ENCODE peak calls at places on chromosomes 3 and 15, in ten cellular contexts. E, L, S, B, M, W, I, H, U and C are unnamed samples.

GRCh38 chr15:58081446-58081845 is 15.9 kb upstream of the ALDH1A2 start:
- DNase-seq in E (peak), L (no peak), S (no peak), B (no peak), M (no peak), W (no peak), I (no peak), H (no peak), U (no peak), C (peak)

GRCh38 chr3:128997486-128997885 is 3.6 kb upstream of the CFAP92 start:
- DNase-seq in E (no peak), L (no peak), S (no peak), B (no peak), M (no peak), W (no peak), I (no peak), H (no peak), U (no peak), C (no peak)

GRCh38 chr3:53818221-53819162 is 27.7 kb downstream of the CHDH start:
- DNase-seq in E (no peak), L (no peak), S (no peak), B (no peak), M (no peak), W (no peak), I (peak), H (no peak), U (no peak), C (no peak)

GRCh38 chr3:24646790-24647189 is 152.1 kb upstream of the THRB start:
- DNase-seq in E (no peak), L (no peak), S (no peak), B (no peak), M (no peak), W (no peak), I (no peak), H (no peak), U (no peak), C (no peak)

GRCh38 chr15:78565097-78565950 is at the start of gene CHRNA5:
- DNase-seq in E (peak), L (peak), S (peak), B (peak), M (peak), W (peak), I (peak), H (peak), U (peak), C (peak)

GRCh38 chr3:147945968-147946519 is 536.9 kb downstream of the ZIC1 start:
- DNase-seq in E (peak), L (no peak), S (peak), B (peak), M (no peak), W (peak), I (no peak), H (peak), U (no peak), C (peak)

GRCh38 chr3:69085543-69086132 is 901 bp downstream of the ARL6IP5 start:
- DNase-seq in E (peak), L (peak), S (no peak), B (no peak), M (peak), W (peak), I (peak), H (peak), U (peak), C (peak)

GRCh38 chr3:6994081-6994668 is 133.3 kb downstream of the GRM7 start:
- DNase-seq in E (no peak), L (no peak), S (peak), B (no peak), M (no peak), W (no peak), I (no peak), H (no peak), U (no peak), C (no peak)

GRCh38 chr3:110754207-110754916 is 317.3 kb upstream of the NECTIN3 start:
- DNase-seq in E (no peak), L (no peak), S (no peak), B (no peak), M (no peak), W (no peak), I (no peak), H (no peak), U (no peak), C (no peak)

GRCh38 chr3:10888523-10889081 is 72.6 kb downstream of the SLC6A11 start:
- DNase-seq in E (no peak), L (no peak), S (no peak), B (no peak), M (no peak), W (no peak), I (no peak), H (no peak), U (no peak), C (no peak)

GRCh38 chr3:10889206-10889960 is 73.4 kb downstream of the SLC6A11 start:
- DNase-seq in E (no peak), L (no peak), S (no peak), B (no peak), M (no peak), W (no peak), I (no peak), H (no peak), U (no peak), C (no peak)

GRCh38 chr3:10887015-10887414 is 71.0 kb downstream of the SLC6A11 start:
- DNase-seq in E (no peak), L (no peak), S (no peak), B (no peak), M (no peak), W (no peak), I (no peak), H (no peak), U (no peak), C (no peak)

GRCh38 chr3:10882851-10883250 is 66.8 kb downstream of the SLC6A11 start:
- DNase-seq in E (no peak), L (no peak), S (no peak), B (no peak), M (no peak), W (no peak), I (no peak), H (no peak), U (no peak), C (no peak)

GRCh38 chr3:10883478-10884234 is 67.6 kb downstream of the SLC6A11 start:
- DNase-seq in E (peak), L (no peak), S (peak), B (peak), M (no peak), W (no peak), I (no peak), H (peak), U (no peak), C (no peak)
- TF ChIP-seq CTCF in E (peak), L (peak), S (peak), B (peak), M (no peak), W (peak), I (peak), H (peak), U (no peak), C (peak)

GRCh38 chr3:106862067-106862466 is 515.2 kb upstream of the CCDC54 start:
- DNase-seq in E (peak), L (no peak), S (peak), B (no peak), M (no peak), W (no peak), I (no peak), H (no peak), U (no peak), C (peak)
- TF ChIP-seq CTCF in E (peak), L (no peak), S (peak), B (no peak), M (no peak), W (no peak), I (peak), H (peak), U (no peak), C (peak)

DNA sequence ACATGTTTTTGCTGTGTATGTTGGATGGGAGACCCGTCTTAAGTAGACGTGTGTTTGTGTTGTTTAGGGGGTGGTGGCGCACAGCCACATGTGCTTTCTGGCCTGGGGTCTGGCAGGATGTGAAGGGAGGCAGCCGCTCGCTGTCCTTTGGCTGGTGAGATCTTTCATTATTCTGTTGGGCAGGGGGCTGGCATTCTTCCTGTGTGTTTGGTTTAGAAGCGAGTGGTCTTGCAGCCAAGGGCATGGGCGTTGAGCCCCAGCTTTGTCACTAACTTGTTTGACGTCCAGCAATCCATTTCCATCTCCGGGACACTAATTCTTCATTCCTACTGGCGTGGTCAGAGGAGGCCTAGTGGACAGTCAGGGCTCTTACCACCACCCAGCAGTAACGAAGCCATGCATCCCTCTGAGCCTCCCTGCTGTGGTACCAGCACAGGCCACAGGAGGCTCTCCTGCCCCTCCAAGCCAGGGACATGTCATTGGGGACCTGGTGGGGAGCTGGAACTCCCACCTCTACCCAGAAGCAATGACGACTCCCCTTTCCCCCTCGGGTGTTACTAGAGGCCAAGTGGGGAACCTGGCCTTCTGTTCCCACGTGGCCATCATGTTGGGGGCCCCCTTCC is 10.7 kb downstream of the THSD4 start:
- DNase-seq in E (no peak), L (no peak), S (no peak), B (no peak), M (no peak), W (no peak), I (no peak), H (peak), U (no peak), C (no peak)
- TF ChIP-seq CTCF in E (peak), L (no peak), S (peak), B (no peak), M (no peak), W (no peak), I (no peak), H (peak), U (no peak), C (peak)

DNA sequence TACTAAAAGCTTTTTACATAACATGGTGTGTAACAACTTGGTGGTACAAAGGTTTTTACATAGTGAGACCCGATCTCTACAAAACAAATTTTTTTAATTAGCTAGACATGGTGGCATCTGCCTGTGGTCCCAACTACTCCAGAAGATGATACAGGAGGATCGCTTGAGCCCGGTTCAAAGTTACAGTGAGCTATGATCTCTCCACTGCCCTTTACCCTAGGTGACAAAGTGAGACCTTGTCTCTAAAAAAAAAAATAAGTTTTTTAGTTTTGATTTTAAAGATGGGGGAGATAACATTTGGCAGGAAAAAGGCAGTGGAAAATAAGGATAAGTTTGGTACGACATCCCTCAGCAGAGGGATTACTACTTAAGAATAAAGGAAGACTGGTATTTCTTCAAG is 5.9 kb downstream of the FAM162A start:
- DNase-seq in E (no peak), L (no peak), S (no peak), B (no peak), M (no peak), W (no peak), I (no peak), H (no peak), U (no peak), C (no peak)
- TF ChIP-seq CTCF in E (no peak), L (no peak), S (no peak), B (no peak), M (no peak), W (no peak), I (no peak), H (no peak), U (no peak), C (no peak)

GRCh38 chr15:66742286-66742685 is 40.2 kb downstream of the SMAD6 start:
- DNase-seq in E (no peak), L (no peak), S (no peak), B (no peak), M (no peak), W (no peak), I (no peak), H (no peak), U (no peak), C (no peak)

GRCh38 chr15:66739287-66739686 is 37.3 kb downstream of the SMAD6 start:
- DNase-seq in E (no peak), L (no peak), S (no peak), B (no peak), M (no peak), W (no peak), I (peak), H (no peak), U (no peak), C (no peak)

GRCh38 chr15:66738595-66738994 is 36.6 kb downstream of the SMAD6 start:
- DNase-seq in E (no peak), L (no peak), S (no peak), B (no peak), M (no peak), W (no peak), I (peak), H (no peak), U (no peak), C (no peak)

GRCh38 chr15:66741646-66742045 is 39.6 kb downstream of the SMAD6 start:
- DNase-seq in E (no peak), L (no peak), S (no peak), B (no peak), M (no peak), W (no peak), I (no peak), H (no peak), U (no peak), C (no peak)

GRCh38 chr15:66740802-66741201 is 38.8 kb downstream of the SMAD6 start:
- DNase-seq in E (peak), L (peak), S (no peak), B (no peak), M (peak), W (no peak), I (peak), H (no peak), U (peak), C (peak)
- TF ChIP-seq CTCF in E (no peak), L (no peak), S (no peak), B (no peak), M (no peak), W (no peak), I (no peak), H (no peak), U (no peak), C (no peak)

DNA sequence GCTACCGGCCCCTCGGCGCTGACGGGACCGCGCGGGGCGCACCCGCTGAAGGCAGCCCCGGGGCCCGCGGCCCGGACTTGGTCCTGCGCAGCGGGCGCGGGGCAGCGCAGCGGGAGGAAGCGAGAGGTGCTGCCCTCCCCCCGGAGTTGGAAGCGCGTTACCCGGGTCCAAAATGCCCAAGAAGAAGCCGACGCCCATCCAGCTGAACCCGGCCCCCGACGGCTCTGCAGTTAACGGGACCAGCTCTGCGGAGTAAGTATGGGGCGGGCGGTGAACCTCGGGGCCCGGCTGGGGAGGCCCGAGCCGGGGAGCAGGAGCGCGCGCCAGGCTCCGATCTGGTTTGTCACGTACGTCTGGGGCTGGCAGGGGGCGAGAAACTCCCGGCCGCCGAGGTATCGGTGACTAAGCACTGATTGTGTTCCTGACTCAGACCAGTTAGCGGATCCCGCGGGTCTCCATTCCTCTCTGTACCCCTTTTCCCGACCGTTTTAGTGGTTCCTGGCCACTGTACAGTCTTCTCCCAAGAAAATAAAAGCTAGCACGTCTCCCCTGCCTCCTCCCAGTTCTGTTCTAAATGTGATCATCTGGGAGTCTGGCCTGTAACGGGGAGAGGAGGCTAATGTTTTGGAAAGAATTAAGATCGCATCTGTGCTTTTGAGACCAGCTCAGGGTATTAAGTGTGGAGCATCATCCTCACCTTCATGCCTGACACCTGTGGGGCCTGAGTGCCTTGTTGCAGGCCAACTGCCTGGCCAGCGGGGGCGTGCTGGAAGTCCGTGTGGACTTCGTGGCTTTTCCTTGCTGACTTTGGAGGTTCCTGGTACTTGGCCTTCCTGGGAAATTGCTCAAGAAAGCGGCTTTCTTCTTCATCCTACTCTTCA is 704 bp downstream of the MAP2K1 start:
- DNase-seq in E (peak), L (peak), S (peak), B (peak), M (peak), W (peak), I (peak), H (peak), U (peak), C (peak)
- TF ChIP-seq CTCF in E (peak), L (peak), S (peak), B (peak), M (no peak), W (peak), I (peak), H (peak), U (no peak), C (peak)

GRCh38 chr3:48432411-48433371 is 2.8 kb upstream of the PLXNB1 start:
- DNase-seq in E (no peak), L (peak), S (no peak), B (no peak), M (no peak), W (no peak), I (no peak), H (no peak), U (peak), C (no peak)
- TF ChIP-seq CTCF in E (no peak), L (no peak), S (peak), B (peak), M (no peak), W (no peak), I (no peak), H (no peak), U (no peak), C (peak)

GRCh38 chr15:21262851-21263400 is 177.4 kb downstream of the POTEB3 start:
- DNase-seq in E (no peak), L (no peak), S (no peak), B (no peak), M (no peak), W (no peak), I (no peak), H (no peak), U (no peak), C (no peak)

GRCh38 chr15:21261965-21262850 is 178.1 kb downstream of the POTEB3 start:
- DNase-seq in E (no peak), L (no peak), S (peak), B (peak), M (peak), W (no peak), I (peak), H (peak), U (no peak), C (no peak)

GRCh38 chr15:21261396-21261964 is 178.8 kb downstream of the POTEB3 start:
- DNase-seq in E (no peak), L (no peak), S (peak), B (no peak), M (peak), W (no peak), I (peak), H (no peak), U (no peak), C (no peak)

DNA sequence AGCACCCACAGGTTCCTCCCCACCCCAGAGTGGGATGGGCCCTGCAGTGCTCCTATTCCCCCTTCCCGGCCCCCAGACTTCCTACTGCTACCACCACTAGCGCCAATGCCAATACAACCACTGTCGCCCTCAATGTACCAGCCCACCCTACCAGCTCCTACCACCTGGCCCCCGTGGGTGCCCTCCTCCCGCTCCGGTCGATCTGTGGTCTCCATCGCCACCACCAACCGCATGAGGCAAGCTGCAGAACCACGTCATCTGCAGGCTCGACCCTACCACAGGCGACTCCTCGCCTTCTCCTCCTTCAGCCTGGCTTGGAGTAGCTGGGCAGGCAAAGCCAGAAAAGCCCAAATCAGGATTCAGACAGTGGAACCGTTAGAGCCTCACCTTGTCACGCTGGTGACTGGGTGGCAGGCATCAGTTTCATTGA is 179.3 kb downstream of the POTEB3 start:
- DNase-seq in E (no peak), L (no peak), S (peak), B (no peak), M (peak), W (no peak), I (peak), H (no peak), U (peak), C (no peak)
- TF ChIP-seq CTCF in E (no peak), L (no peak), S (no peak), B (no peak), M (no peak), W (no peak), I (no peak), H (no peak), U (no peak), C (no peak)

GRCh38 chr3:112615942-112616731 is 24.8 kb downstream of the CCDC80 start:
- DNase-seq in E (no peak), L (no peak), S (peak), B (no peak), M (no peak), W (no peak), I (no peak), H (no peak), U (no peak), C (no peak)
- TF ChIP-seq CTCF in E (no peak), L (no peak), S (no peak), B (no peak), M (no peak), W (no peak), I (no peak), H (no peak), U (no peak), C (no peak)